ENCODE peak calls at places on chromosomes 3 and 15, in eight cellular contexts. Y is HCT116, G is upper lobe of left lung, S is tibial nerve, F is body of pancreas, E is breast epithelium, J is heart left ventricle, C is ovary. R is an unnamed sample. For H3K4me1, the result is how much of the 10 kb centered on the place peaks cover.

GRCh38 chr15:88932271-88932874 is 19.2 kb upstream of the MFGE8 start:
- DNase-seq in E (no peak), C (no peak), S (no peak), Y (no peak), F (no peak), G (no peak), J (peak), R (peak)

GRCh38 chr15:77446840-77447390 is 26.2 kb downstream of the HMG20A start:
- DNase-seq in Y (no peak), S (no peak), G (no peak), C (no peak), E (no peak), J (no peak), F (no peak), R (no peak)

GRCh38 chr3:115624898-115625297 is 1.6 kb downstream of the GAP43 start:
- DNase-seq in G (no peak), Y (no peak), J (no peak), E (no peak), C (no peak), S (no peak), F (no peak), R (no peak)

GRCh38 chr3:127717357-127718243 is 44.8 kb downstream of the ABTB1 start:
- DNase-seq in F (no peak), J (no peak), C (no peak), Y (no peak), S (no peak), E (no peak), G (no peak), R (no peak)

GRCh38 chr15:62087671-62088360 is 21.0 kb downstream of the C2CD4A start:
- DNase-seq in J (no peak), C (no peak), Y (no peak), E (no peak), G (no peak), S (no peak), F (peak), R (no peak)

GRCh38 chr3:28940530-28940929 is 340.3 kb upstream of the RBMS3 start:
- DNase-seq in S (peak), J (no peak), Y (no peak), E (peak), F (no peak), G (no peak), C (peak), R (no peak)

GRCh38 chr15:27495963-27496459 is 525.0 kb downstream of the GABRG3 start:
- DNase-seq in J (no peak), G (no peak), C (no peak), F (no peak), E (no peak), Y (no peak), S (no peak), R (no peak)

GRCh38 chr15:69855172-69855562 is 242.6 kb downstream of the TLE3 start:
- DNase-seq in E (no peak), S (no peak), J (no peak), C (no peak), Y (no peak), F (no peak), G (no peak), R (no peak)

GRCh38 chr15:25776071-25776740 is 86.9 kb downstream of the ATP10A start:
- DNase-seq in C (no peak), Y (no peak), E (no peak), S (no peak), G (no peak), F (no peak), J (no peak), R (no peak)

GRCh38 chr3:62566022-62566557 is 192.7 kb upstream of the FEZF2 start:
- DNase-seq in F (no peak), S (no peak), J (no peak), E (no peak), Y (no peak), C (no peak), G (no peak), R (no peak)

GRCh38 chr15:62059818-62060115 is 480 bp downstream of the VPS13C start:
- DNase-seq in Y (no peak), S (peak), G (peak), J (peak), E (peak), F (peak), C (no peak), R (no peak)

GRCh38 chr15:68447209-68447608 is 15.2 kb upstream of the ITGA11 start:
- DNase-seq in F (no peak), J (no peak), S (no peak), Y (no peak), E (no peak), G (no peak), C (no peak), R (peak)

GRCh38 chr3:37500518-37500917 is 326.1 kb upstream of the LRRFIP2 start:
- DNase-seq in G (no peak), Y (no peak), E (no peak), C (no peak), F (no peak), J (no peak), S (no peak), R (no peak)

GRCh38 chr15:80266113-80266512 is 14.1 kb upstream of the CTXND1 start:
- DNase-seq in G (no peak), Y (no peak), S (no peak), C (no peak), J (no peak), E (no peak), F (no peak), R (no peak)

GRCh38 chr3:134630506-134630905 is 20.3 kb downstream of the KY start:
- DNase-seq in E (no peak), S (no peak), F (no peak), G (no peak), C (no peak), Y (no peak), J (no peak), R (no peak)

GRCh38 chr15:23039917-23040281 is 530 bp upstream of the TUBGCP5 start:
- DNase-seq in S (no peak), F (no peak), E (no peak), J (no peak), G (no peak), C (no peak), Y (no peak), R (no peak)

GRCh38 chr15:70101459-70102113 is 3.9 kb upstream of the TLE3 start:
- DNase-seq in C (peak), Y (peak), S (peak), E (peak), G (peak), F (peak), J (peak), R (peak)

GRCh38 chr3:170714562-170715535 is 129.0 kb upstream of the SLC7A14 start:
- DNase-seq in F (no peak), G (no peak), J (no peak), C (no peak), S (no peak), E (no peak), Y (no peak), R (no peak)

GRCh38 chr3:189758186-189758585 is 127.0 kb downstream of the TP63 start:
- DNase-seq in F (no peak), E (no peak), C (no peak), Y (no peak), J (no peak), S (no peak), G (no peak), R (no peak)

DNA sequence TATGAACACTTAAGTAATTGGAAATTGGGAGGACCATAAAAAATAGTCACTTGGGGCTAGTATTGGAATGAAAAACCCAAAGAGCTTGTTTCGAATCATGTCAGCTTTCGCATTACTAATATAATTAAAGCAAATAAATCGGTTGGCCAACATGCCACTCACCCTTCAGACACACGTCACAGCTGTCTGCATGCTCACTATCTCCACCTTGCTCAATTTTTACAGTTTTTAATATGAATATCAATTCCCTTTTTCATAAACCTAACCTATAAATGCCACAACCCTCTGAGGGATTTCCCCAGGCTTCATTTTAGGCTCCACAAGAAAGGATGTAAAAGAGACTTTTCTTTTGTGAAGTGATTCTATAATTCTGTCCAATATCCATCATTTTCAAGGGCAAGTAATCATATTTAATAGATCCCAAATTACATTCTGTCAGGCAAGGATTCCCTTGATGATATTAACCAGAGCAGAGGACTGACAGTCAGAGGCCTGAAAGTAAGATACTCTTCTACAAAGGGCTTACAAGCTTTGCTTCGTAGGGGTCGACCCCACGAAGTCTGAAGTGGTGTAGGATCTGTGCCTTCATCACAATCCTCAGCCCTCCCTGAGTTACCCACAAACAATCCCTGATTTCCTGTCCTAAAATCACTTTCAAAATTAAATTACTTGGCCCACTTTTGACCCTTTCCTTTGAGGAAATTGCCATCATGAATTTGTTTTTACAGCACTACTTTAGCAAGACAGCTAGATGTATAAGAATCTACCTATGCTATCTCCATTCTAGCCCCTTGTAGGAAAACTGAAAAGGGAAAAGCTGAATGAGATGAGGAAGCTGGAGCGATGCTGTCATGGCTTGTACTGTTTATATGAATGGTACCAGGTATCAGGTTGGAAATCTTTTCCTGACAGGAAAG is 44.5 kb downstream of the NANOGP8 start:
- DNase-seq in F (no peak), J (no peak), Y (no peak), C (no peak), E (no peak), G (no peak), S (no peak), R (no peak)
- H3K4me1 ChIP-seq in F (under half), J (under half), Y (under half), C (under half), E (under half), G (under half), S (under half), R (under half)

GRCh38 chr15:73941871-73942635 is 15.8 kb downstream of the LOXL1 start:
- DNase-seq in E (no peak), J (no peak), S (no peak), Y (no peak), C (peak), F (no peak), G (no peak), R (no peak)
- H3K27ac ChIP-seq in E (no peak), J (peak), S (no peak), Y (no peak), C (no peak), F (no peak), G (no peak), R (no peak)

GRCh38 chr3:126181398-126181725 is 976 bp upstream of the ALDH1L1 start:
- DNase-seq in E (no peak), G (no peak), F (no peak), J (no peak), C (no peak), Y (no peak), S (no peak), R (no peak)

GRCh38 chr3:126180477-126181397 is at the start of gene ALDH1L1:
- DNase-seq in G (peak), Y (no peak), F (peak), S (peak), C (peak), E (peak), J (peak), R (peak)

GRCh38 chr3:126184465-126185000 is 4.1 kb upstream of the ALDH1L1 start:
- DNase-seq in S (no peak), E (no peak), G (no peak), F (no peak), Y (no peak), C (peak), J (no peak), R (no peak)

GRCh38 chr3:126179825-126180476 is 435 bp downstream of the ALDH1L1 start:
- DNase-seq in J (peak), Y (no peak), C (peak), S (no peak), E (peak), F (peak), G (no peak), R (peak)
- TF ChIP-seq POLR2A in J (no peak), Y (no peak), C (no peak), S (no peak), E (no peak), F (no peak), G (no peak), R (no peak)

DNA sequence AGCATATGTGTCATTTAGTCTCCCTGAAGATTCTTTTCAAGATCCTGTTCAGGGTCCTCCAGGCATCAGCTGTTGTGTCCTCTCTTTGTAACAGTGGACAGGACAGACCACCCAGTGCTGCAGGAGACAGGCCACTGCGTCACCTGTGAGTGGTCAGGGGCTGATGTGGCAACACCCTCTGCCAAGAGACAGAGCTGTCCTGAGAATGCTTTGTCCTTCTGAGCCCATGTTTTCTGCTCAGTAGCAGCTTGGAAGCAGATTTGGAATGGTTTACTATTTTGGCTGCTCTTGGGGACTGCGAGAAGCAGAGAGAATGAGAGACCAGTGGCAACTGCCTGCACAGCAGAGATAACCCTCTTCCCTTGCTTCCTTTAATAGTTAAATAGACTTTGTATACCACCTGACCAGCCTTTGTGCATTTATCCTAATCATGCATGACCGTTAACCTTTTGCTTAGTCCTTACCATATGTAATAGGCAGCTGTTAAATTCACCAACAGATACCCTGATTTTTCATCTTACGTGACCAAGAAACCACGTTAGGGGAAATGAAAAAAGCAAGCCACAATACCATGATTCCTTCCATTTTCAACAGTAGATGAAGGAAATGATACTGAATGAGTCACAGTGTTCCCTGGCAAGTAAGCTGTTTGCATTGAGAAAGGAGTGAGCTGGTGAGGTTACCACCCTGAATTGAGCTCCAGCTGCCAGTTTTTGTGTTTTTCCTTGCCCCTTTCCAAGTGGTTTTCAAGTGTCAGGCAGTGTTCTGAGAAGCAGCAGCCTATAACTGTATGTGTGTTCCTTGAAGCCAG is 35.5 kb downstream of the B3GALNT1 start:
- DNase-seq in E (no peak), Y (no peak), J (no peak), F (peak), G (peak), C (no peak), S (no peak), R (no peak)
- H3K4me1 ChIP-seq in E (under half), Y (under half), J (under half), F (under half), G (under half), C (under half), S (under half), R (under half)

GRCh38 chr3:177676947-177677587 is 479.8 kb upstream of the TBL1XR1 start:
- DNase-seq in J (no peak), Y (no peak), S (no peak), G (peak), E (no peak), C (no peak), F (peak), R (no peak)
- H3K27ac ChIP-seq in J (no peak), Y (no peak), S (no peak), G (no peak), E (no peak), C (no peak), F (peak), R (no peak)

GRCh38 chr3:126475411-126476114 is at the start of gene ZXDC:
- DNase-seq in G (peak), Y (peak), E (peak), F (peak), S (peak), C (peak), J (peak), R (peak)

GRCh38 chr3:126476976-126477330 is 1.3 kb upstream of the ZXDC start:
- DNase-seq in G (no peak), J (peak), F (no peak), C (no peak), E (no peak), S (no peak), Y (no peak), R (no peak)

GRCh38 chr3:126474498-126475410 is 937 bp downstream of the ZXDC start:
- DNase-seq in F (peak), E (peak), Y (peak), C (no peak), S (no peak), J (peak), G (peak), R (peak)

GRCh38 chr3:126478581-126479310 is 3.1 kb upstream of the ZXDC start:
- DNase-seq in Y (no peak), E (no peak), J (peak), S (no peak), G (no peak), F (no peak), C (no peak), R (no peak)

DNA sequence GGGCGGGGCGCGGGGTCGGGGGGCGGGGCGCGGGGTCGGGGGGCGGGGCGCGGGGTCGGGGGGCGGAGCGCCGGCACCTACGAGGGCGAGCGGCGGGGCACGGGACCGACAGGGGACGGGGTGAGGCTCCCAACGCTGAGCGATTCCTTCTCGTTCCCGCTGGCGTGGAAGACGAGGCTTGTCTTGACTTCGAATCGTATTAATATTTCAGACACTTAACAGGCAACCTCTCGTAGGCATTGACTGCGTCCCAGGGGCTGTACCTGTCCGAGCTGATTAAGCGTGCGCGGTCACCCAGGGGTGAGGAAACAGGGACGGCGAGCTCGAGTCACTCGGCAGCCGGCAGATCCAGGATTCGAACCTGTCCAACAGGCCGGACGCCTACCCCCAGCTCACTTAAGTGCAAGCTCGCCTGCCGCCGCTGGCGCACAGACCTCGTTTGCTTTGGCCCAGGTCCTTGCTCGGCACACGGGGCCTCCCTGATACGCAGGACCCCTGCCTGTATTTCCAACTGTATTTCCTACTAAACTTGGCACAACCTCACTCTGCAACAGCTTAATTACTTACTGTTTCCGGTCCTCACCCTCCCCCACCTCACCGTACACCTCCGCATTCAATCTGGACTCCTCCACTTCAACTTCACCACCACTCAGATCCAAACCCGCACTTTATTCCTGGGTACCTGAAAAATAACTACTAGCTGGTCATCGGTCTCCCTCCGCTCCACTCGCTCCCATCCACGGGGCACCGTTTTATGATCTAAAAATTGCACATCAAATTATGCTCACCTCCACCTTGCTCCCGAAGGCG is 680 bp upstream of the ZXDC start:
- DNase-seq in C (peak), S (peak), Y (peak), E (peak), J (no peak), F (peak), G (no peak), R (peak)
- TF ChIP-seq POLR2A in C (peak), S (peak), Y (no peak), E (peak), J (peak), F (peak), G (peak), R (peak)

DNA sequence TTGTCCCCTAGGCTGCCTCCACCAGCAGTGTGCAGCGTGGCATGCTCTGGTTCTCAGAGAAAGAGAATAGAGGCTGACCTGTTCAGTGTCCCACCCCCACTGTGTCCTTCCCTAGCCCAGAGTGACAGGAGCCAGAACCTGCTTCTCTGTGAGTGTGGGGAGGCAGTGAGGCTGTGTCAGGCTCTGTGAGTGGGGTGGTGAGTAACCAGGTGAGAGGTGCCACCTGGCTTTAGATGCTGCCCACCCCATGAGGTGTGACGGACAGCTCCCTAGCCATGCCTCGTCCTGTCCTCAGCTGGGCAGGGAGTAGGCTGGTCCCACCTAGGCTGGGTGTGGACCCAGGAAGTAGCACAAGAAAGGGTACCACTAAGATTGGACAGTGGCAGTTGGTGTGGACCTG is 6.3 kb downstream of the TEX264 start:
- DNase-seq in Y (no peak), G (no peak), E (no peak), C (peak), S (no peak), F (no peak), J (no peak), R (no peak)
- H3K4me1 ChIP-seq in Y (under half), G (half or more), E (under half), C (under half), S (under half), F (under half), J (half or more), R (under half)

GRCh38 chr3:14214764-14215163 is 36.1 kb downstream of the LSM3 start:
- DNase-seq in Y (no peak), F (no peak), C (no peak), G (no peak), J (no peak), E (no peak), S (no peak), R (no peak)
- H3K27ac ChIP-seq in Y (no peak), F (no peak), C (no peak), G (no peak), J (no peak), E (no peak), S (no peak), R (no peak)

GRCh38 chr3:50321146-50321843 is 1.2 kb downstream of the HYAL2 start:
- DNase-seq in F (peak), J (peak), E (peak), S (peak), Y (peak), C (peak), G (peak), R (peak)
- TF ChIP-seq POLR2A in F (peak), J (peak), E (no peak), S (no peak), Y (peak), C (peak), G (peak), R (peak)

DNA sequence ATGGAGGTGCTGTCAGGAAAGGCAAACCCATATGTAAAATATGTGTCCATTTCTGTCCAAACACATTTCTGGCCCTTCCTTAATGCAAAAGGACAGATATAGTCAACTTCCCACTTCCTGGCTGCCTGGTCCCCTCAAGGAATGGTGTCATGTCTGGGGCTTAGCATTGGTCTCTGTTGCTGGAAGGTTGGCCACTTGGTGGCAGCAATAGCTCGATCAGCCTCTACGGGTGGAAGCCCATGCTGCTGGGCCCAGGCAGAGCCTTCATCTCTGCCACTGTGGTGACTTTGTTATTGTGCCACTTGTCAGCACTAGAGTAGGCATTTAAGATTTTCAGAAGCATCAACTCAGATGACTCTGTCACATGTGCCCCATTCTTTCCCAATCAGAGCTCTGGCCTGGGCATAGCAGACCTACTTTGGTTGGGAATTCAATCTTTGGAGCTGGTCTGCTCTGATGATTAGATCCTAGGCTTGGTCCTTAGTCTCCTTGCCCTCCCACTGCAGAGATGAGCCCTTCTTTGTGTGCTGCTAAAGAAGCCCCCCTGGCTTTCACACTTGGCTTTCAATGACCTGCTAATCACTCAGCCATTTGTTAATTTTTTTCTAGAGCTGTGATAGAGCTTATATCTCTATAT is 51.0 kb upstream of the SPSB4 start:
- DNase-seq in S (peak), C (peak), G (peak), F (peak), J (peak), E (no peak), Y (peak), R (peak)
- H3K4me1 ChIP-seq in S (under half), C (under half), G (under half), F (under half), J (under half), E (under half), Y (under half), R (under half)

R was measured in uterus.